ENCODE peak calls at places on chromosomes 5 and 9, in six cellular contexts. N is activated effector memory CD4-positive, alpha-beta T cell treated with anti-CD3 and anti-CD28 coated beads, Interleukin-2, amount 50 U/mL, for 16 hours; I is activated CD4-positive, alpha-beta memory T cell treated with anti-CD3 and anti-CD28 coated beads, Interleukin-2, amount 10 ng/mL, durations not matched to agents 7 days and 5 days; S is A549; C is HuH-7; U is HuH-7.5. J is an unnamed sample.

GRCh38 chr9:88077071-88077617 is 61.1 kb downstream of the SPATA31C2 start:
- DNase-seq in I (no peak), C (no peak), N (no peak), S (no peak), U (no peak), J (no peak)

GRCh38 chr9:78261403-78262001 is 25.6 kb downstream of the CEP78 start:
- DNase-seq in C (no peak), S (peak; percentile 45), U (no peak), I (no peak), N (no peak), J (peak; percentile 23)

GRCh38 chr5:514101-514485 is 10.2 kb downstream of the SLC9A3 start:
- DNase-seq in S (no peak), U (no peak), I (no peak), N (no peak), C (no peak), J (no peak)

GRCh38 chr5:92674322-92674721 is 906.7 kb downstream of the NR2F1-AS1 start:
- DNase-seq in C (no peak), U (no peak), N (no peak), I (no peak), S (no peak), J (no peak)

GRCh38 chr9:121636978-121637377 is 14.5 kb upstream of the DAB2IP start:
- DNase-seq in U (no peak), N (no peak), C (no peak), S (no peak), I (no peak), J (no peak)

GRCh38 chr9:5871785-5872184 is 18.9 kb upstream of the MLANA start:
- DNase-seq in N (no peak), I (no peak), S (no peak), U (no peak), C (no peak), J (no peak)

GRCh38 chr5:40437452-40437861 is 242.3 kb upstream of the PTGER4 start:
- DNase-seq in N (peak; percentile 79), S (no peak), C (peak; percentile 42), U (peak; percentile 40), I (peak; percentile 50), J (no peak)

GRCh38 chr9:87667164-87667738 is 58.7 kb upstream of the CTSL start:
- DNase-seq in U (no peak), C (no peak), I (no peak), S (peak; percentile 51), N (no peak), J (no peak)

GRCh38 chr5:14226554-14226953 is 83.4 kb downstream of the TRIO start:
- DNase-seq in C (no peak), N (no peak), I (no peak), S (no peak), U (no peak), J (no peak)

GRCh38 chr5:167451091-167451490 is 840.4 kb upstream of the WWC1 start:
- DNase-seq in N (no peak), U (no peak), C (no peak), I (no peak), S (no peak), J (no peak)

GRCh38 chr9:131216806-131217205 is 59.5 kb downstream of the FAM78A start:
- DNase-seq in S (no peak), I (no peak), N (no peak), C (no peak), U (no peak), J (no peak)

GRCh38 chr9:19552693-19553092 is 143.9 kb downstream of the ACER2 start:
- DNase-seq in I (no peak), U (no peak), N (no peak), S (no peak), C (no peak), J (no peak)

GRCh38 chr5:9653811-9654210 is 23.7 kb upstream of the TAS2R1 start:
- DNase-seq in I (no peak), U (no peak), S (no peak), N (no peak), C (no peak), J (peak; percentile 92)

GRCh38 chr9:2816476-2817141 is 27.3 kb downstream of the PUM3 start:
- DNase-seq in I (no peak), N (no peak), U (no peak), C (no peak), S (no peak), J (no peak)

GRCh38 chr9:137439158-137439714 is 1.9 kb downstream of the ENTPD8 start:
- DNase-seq in N (no peak), C (no peak), I (no peak), U (no peak), S (no peak), J (no peak)

GRCh38 chr5:159331099-159331973 is 1.0 kb upstream of the IL12B start:
- DNase-seq in S (peak; percentile 76), U (peak; percentile 22), N (peak; percentile 92), I (peak; percentile 83), C (peak; percentile 61), J (peak; percentile 68)

GRCh38 chr9:34651876-34652602 is at the start of gene IL11RA:
- DNase-seq in I (peak; percentile 55), N (peak; percentile 82), U (peak; percentile 84), S (peak; percentile 89), C (peak; percentile 88), J (peak; percentile 92)

GRCh38 chr5:125244531-125244930 is 498.1 kb upstream of the ZNF608 start:
- DNase-seq in C (no peak), N (no peak), I (no peak), S (no peak), U (no peak), J (no peak)